ENCODE peak calls at places on chromosomes 11 and 22, in seven cellular contexts. S is mesenchymal stem cell, P is stomach, K is right lobe of liver, O is suprapubic skin, U is lung, E is HCT116. F is an unnamed sample. For H3K4me1 and H3K27me3, the result is how much of the 10 kb centered on the place peaks cover.

GRCh38 chr11:19111809-19112208 is 5.2 kb upstream of the ZDHHC13 start:
- DNase-seq in O (no peak), S (no peak), P (no peak), E (no peak), K (no peak), U (no peak), F (no peak)

GRCh38 chr11:65781152-65781961 is 581 bp upstream of the AP5B1 start:
- DNase-seq in S (no peak), E (no peak), K (peak), O (peak), P (no peak), U (no peak), F (no peak)

GRCh38 chr11:28505216-28505615 is 397.0 kb downstream of the METTL15 start:
- DNase-seq in E (no peak), O (no peak), P (no peak), U (no peak), S (peak), K (no peak), F (no peak)

GRCh38 chr11:32511926-32512325 is 71.7 kb upstream of the EIF3M start:
- DNase-seq in S (no peak), U (no peak), K (no peak), P (no peak), E (no peak), O (no peak), F (no peak)

GRCh38 chr11:128716231-128716630 is 22.4 kb downstream of the FLI1 start:
- DNase-seq in E (no peak), O (no peak), K (peak), S (peak), U (no peak), P (no peak), F (no peak)

GRCh38 chr11:94959179-94959578 is 14.2 kb downstream of the CWC15 start:
- DNase-seq in S (no peak), E (no peak), P (no peak), U (no peak), K (no peak), O (no peak), F (no peak)

GRCh38 chr11:117823294-117823940 is 1.1 kb downstream of the FXYD2 start:
- DNase-seq in O (peak), E (no peak), S (no peak), P (no peak), K (peak), U (no peak), F (no peak)

GRCh38 chr11:34637303-34637702 is 16.4 kb downstream of the EHF start:
- DNase-seq in U (no peak), E (no peak), K (no peak), S (no peak), O (no peak), P (peak), F (no peak)

GRCh38 chr11:47886096-47886495 is 37.9 kb upstream of the NUP160 start:
- DNase-seq in O (peak), E (no peak), U (peak), P (no peak), S (no peak), K (peak), F (no peak)

GRCh38 chr22:41943661-41944209 is 3.2 kb downstream of the CENPM start:
- DNase-seq in U (no peak), K (no peak), P (peak), O (no peak), E (no peak), S (no peak), F (peak)
- H3K4me1 ChIP-seq in U (under half), K (under half), P (under half), O (under half), E (under half), S (under half), F (under half)

DNA sequence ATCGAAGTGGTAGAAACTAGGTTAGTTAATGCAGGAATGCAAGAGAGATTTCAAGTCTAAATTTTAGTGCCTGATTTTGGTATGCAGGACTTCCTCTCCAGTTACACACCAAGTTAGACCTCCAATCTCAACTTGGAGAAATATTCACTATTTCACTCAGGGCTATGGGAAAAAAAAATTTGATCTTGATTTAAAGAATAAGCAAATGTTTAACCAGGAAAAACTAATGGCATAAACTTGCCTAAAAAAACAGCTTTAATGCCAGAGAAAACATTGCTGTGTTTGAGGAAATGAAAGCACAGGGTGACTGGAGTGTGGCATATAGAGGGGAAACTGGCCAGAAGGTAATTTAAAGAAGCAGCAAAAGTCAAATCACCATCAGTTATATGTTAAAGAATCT is 575.4 kb upstream of the LRRC4C start:
- DNase-seq in S (no peak), K (no peak), P (no peak), O (no peak), U (no peak), E (no peak), F (no peak)
- H3K27me3 ChIP-seq in S (under half), K (under half), P (under half), O (under half), U (under half), E (under half), F (under half)

GRCh38 chr22:35601743-35602633 is 15.1 kb downstream of the MB start:
- DNase-seq in E (no peak), K (no peak), S (peak), U (peak), P (no peak), O (no peak), F (no peak)

GRCh38 chr22:35599364-35599763 is 17.8 kb downstream of the MB start:
- DNase-seq in E (no peak), U (no peak), P (no peak), K (no peak), S (no peak), O (no peak), F (no peak)

GRCh38 chr22:35601013-35601580 is 16.0 kb downstream of the MB start:
- DNase-seq in O (no peak), E (no peak), S (no peak), K (no peak), P (no peak), U (no peak), F (no peak)

GRCh38 chr22:35598396-35598710 is 18.8 kb downstream of the MB start:
- DNase-seq in K (no peak), P (no peak), S (no peak), E (no peak), U (no peak), O (no peak), F (no peak)

DNA sequence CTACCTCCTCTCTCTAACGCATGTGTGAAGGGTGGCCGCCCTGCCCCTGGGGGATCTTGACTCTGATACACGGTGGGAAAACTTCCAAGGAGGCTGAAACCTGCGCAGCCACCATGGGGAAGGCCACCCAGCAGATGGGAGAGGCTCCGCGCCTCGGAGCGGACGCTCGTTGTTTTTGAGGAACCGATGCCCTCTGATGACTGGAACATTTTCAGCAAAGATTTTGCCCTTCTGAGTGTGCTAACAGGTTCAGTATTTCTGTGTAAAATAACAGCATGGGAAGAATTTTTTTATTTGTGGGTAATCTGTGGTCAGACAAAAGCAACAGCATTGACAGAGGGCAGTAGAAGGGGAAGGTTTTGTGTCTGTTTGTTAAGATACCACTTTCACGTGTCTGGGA is 16.7 kb downstream of the MB start:
- DNase-seq in U (no peak), P (no peak), E (no peak), O (no peak), K (no peak), S (no peak), F (no peak)
- H3K4me1 ChIP-seq in U (under half), P (under half), E (under half), O (under half), K (under half), S (under half), F (under half)

GRCh38 chr11:67745181-67745726 is 70.8 kb upstream of the ALDH3B2 start:
- DNase-seq in K (no peak), S (no peak), P (no peak), U (no peak), O (no peak), E (no peak), F (no peak)
- H3K27me3 ChIP-seq in K (under half), S (under half), P (under half), U (under half), O (under half), E (under half), F (under half)

GRCh38 chr11:9701799-9702198 is 37.9 kb downstream of the SWAP70 start:
- DNase-seq in O (no peak), E (no peak), K (no peak), S (no peak), P (no peak), U (no peak), F (no peak)
- H3K4me1 ChIP-seq in O (under half), E (under half), K (under half), S (under half), P (under half), U (under half), F (under half)

DNA sequence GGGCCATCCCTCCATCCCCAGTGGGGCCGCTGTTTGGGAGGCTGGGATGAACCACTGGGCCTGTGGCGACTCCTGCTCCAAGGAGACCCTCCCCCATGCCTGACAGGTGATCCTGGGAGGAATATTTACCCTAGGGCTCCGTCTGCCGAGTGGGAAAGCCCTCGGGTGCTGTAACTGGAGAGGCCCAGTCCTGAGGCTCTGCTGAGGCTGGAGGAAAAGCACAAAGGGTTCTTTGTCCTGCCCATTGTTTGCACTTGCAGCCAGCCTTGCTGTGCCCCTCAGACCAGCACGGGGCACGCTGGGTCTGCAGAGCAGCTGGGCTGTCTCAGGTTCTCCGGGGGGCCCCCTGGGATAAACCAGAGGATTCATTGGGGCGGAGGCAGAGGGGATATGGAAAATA is 321.1 kb downstream of the MN1 start:
- DNase-seq in U (no peak), S (no peak), E (no peak), P (no peak), K (no peak), O (no peak), F (no peak)
- H3K27me3 ChIP-seq in U (under half), S (under half), E (under half), P (under half), K (under half), O (under half), F (under half)

F was measured in small intestine.